ENCODE peak calls at places on chromosomes 5 and 9, in five cellular contexts. R is astrocyte of the cerebellum; C is NCI-H524; I is effector memory CD4-positive, alpha-beta T cell; M is A673. X is an unnamed sample.

GRCh38 chr5:72509401-72509800 is 2.2 kb upstream of the ZNF366 start:
- DNase-seq in R (no peak), C (no peak), I (no peak), M (no peak), X (no peak)

GRCh38 chr9:137474271-137474670 is 15.1 kb upstream of the NSMF start:
- DNase-seq in R (no peak), C (no peak), I (no peak), M (no peak), X (no peak)

GRCh38 chr9:36929350-36929675 is 104.8 kb downstream of the PAX5 start:
- DNase-seq in R (no peak), C (no peak), I (no peak), M (peak), X (no peak)

GRCh38 chr5:178114325-178115135 is 1.2 kb downstream of the N4BP3 start:
- DNase-seq in R (no peak), C (no peak), I (peak), M (no peak), X (peak)

GRCh38 chr5:147234098-147234824 is 565 bp upstream of the STK32A start:
- DNase-seq in R (no peak), C (peak), I (no peak), M (no peak), X (peak)

GRCh38 chr5:79728396-79728795 is 38.8 kb downstream of the CMYA5 start:
- DNase-seq in R (no peak), C (no peak), I (no peak), M (no peak), X (no peak)

GRCh38 chr5:177509361-177509951 is at the start of gene DOK3:
- DNase-seq in R (no peak), C (no peak), I (no peak), M (no peak), X (no peak)

GRCh38 chr5:112420111-112420864 is 1.2 kb upstream of the EPB41L4A start:
- DNase-seq in R (peak), C (peak), I (no peak), M (peak), X (peak)

X was measured in NCI-H82.